ENCODE peak calls at places on chromosomes 12 and 14, in ten cellular contexts. D is tibial artery; B is cardiac fibroblast; Y is esophagus squamous epithelium; W is HepG2; S is CD4-positive, alpha-beta T cell; F is nephron progenitor cell; X is lower lobe of right lung; T is progenitor cell of endocrine pancreas; A is gastrocnemius medialis. N is an unnamed sample.

GRCh38 chr14:47665337-47666134 is 9.9 kb downstream of the MDGA2 start:
- DNase-seq in W (no peak), Y (no peak), A (no peak), D (no peak), B (no peak), F (no peak), T (no peak), S (no peak), X (no peak), N (no peak)

GRCh38 chr12:52395761-52396434 is 10.2 kb downstream of the KRT82 start:
- DNase-seq in X (no peak), F (peak), B (peak), S (no peak), A (no peak), T (peak), Y (no peak), W (peak), D (no peak), N (no peak)

GRCh38 chr12:96368233-96368632 is 32.0 kb downstream of the CDK17 start:
- DNase-seq in F (no peak), Y (no peak), S (no peak), D (peak), T (no peak), B (no peak), X (no peak), A (no peak), W (no peak), N (no peak)

GRCh38 chr12:57104292-57104910 is 6.8 kb downstream of the STAT6 start:
- DNase-seq in Y (no peak), A (no peak), T (no peak), W (no peak), F (no peak), S (no peak), B (no peak), X (no peak), D (no peak), N (no peak)

GRCh38 chr14:95314609-95315008 is 5.1 kb downstream of the CLMN start:
- DNase-seq in A (no peak), S (no peak), Y (no peak), B (peak), X (peak), W (no peak), T (no peak), F (no peak), D (peak), N (no peak)

GRCh38 chr14:106378191-106378590 is 851.8 kb downstream of the TMEM121 start:
- DNase-seq in B (no peak), Y (no peak), D (no peak), A (no peak), X (no peak), T (no peak), F (no peak), W (no peak), S (peak), N (no peak)

GRCh38 chr12:41917827-41918445 is 226.7 kb downstream of the GXYLT1 start:
- DNase-seq in D (no peak), B (no peak), X (no peak), T (no peak), S (no peak), Y (no peak), A (peak), F (no peak), W (no peak), N (no peak)

GRCh38 chr12:77893918-77894317 is 63.2 kb downstream of the NAV3 start:
- DNase-seq in F (no peak), B (peak), X (no peak), A (no peak), Y (no peak), W (peak), S (no peak), T (no peak), D (no peak), N (no peak)

GRCh38 chr14:52703225-52703624 is 3.8 kb upstream of the PSMC6 start:
- DNase-seq in B (peak), Y (no peak), S (no peak), F (no peak), D (no peak), T (no peak), X (no peak), W (no peak), A (no peak), N (no peak)

GRCh38 chr14:98900721-98901272 is 371.2 kb downstream of the BCL11B start:
- DNase-seq in W (no peak), T (no peak), D (no peak), F (no peak), X (no peak), A (no peak), Y (no peak), S (no peak), B (no peak), N (no peak)

GRCh38 chr14:36747411-36748184 is 85.9 kb downstream of the PAX9 start:
- DNase-seq in A (no peak), X (no peak), S (no peak), B (peak), T (no peak), W (peak), Y (no peak), F (no peak), D (no peak), N (no peak)

GRCh38 chr12:26767116-26767515 is 65.9 kb downstream of the ITPR2 start:
- DNase-seq in W (peak), D (no peak), S (no peak), X (no peak), A (no peak), B (no peak), F (no peak), T (no peak), Y (no peak), N (no peak)

GRCh38 chr12:114669501-114670256 is 14.3 kb downstream of the TBX3 start:
- DNase-seq in X (no peak), S (no peak), F (peak), D (no peak), T (no peak), Y (no peak), W (peak), A (no peak), B (peak), N (no peak)

GRCh38 chr14:72613196-72613974 is 280.5 kb downstream of the DPF3 start:
- DNase-seq in F (no peak), B (peak), S (no peak), D (peak), A (peak), X (no peak), T (peak), Y (no peak), W (no peak), N (peak)

GRCh38 chr12:12083688-12084087 is 12.9 kb downstream of the BCL2L14 start:
- DNase-seq in F (no peak), A (no peak), W (no peak), S (no peak), B (no peak), T (no peak), Y (no peak), D (no peak), X (no peak), N (no peak)

GRCh38 chr12:12086331-12086730 is 15.6 kb downstream of the BCL2L14 start:
- DNase-seq in Y (no peak), D (no peak), S (no peak), T (no peak), W (no peak), X (no peak), B (no peak), A (no peak), F (no peak), N (no peak)

GRCh38 chr12:12079291-12079690 is 8.6 kb downstream of the BCL2L14 start:
- DNase-seq in T (no peak), X (no peak), A (no peak), B (peak), W (no peak), D (no peak), S (no peak), F (no peak), Y (no peak), N (no peak)

GRCh38 chr12:12086975-12087692 is 16.4 kb downstream of the BCL2L14 start:
- DNase-seq in T (no peak), F (no peak), S (no peak), W (no peak), A (no peak), B (no peak), X (no peak), D (no peak), Y (no peak), N (no peak)

DNA sequence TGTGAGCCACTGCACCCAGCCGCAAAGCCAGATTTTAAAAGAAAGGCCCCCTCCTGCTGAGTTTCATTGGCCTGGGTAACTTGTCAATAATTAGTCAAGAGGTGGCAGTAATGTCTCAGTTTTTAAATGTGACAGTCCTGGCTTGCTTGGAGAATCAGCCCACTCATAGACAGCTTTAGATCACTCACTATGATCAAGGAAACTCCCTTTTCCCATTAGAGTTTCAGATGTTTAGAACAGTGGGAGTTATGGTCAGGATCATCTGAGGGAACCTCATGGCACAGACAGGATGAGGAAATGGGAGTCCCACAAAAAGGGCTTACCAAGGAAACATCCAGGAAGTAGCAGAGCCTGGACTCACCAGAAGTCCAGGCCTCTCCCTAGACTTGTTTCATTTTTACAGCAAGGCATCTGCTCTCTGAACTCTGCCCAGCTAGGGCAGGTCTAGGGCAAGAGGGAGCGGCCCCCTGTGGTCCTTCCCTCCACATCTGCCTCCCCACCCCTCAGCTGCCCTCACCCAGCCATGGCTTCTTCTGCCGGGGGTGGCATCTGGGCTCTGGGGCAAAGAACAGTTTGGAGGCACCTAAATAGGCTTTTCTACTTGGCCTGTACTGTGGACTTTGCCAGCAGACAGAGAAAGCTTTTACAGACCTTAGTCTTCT is 11.2 kb downstream of the BCL2L14 start:
- DNase-seq in A (no peak), T (no peak), W (peak), F (no peak), D (no peak), S (no peak), Y (no peak), B (peak), X (no peak), N (no peak)
- TF ChIP-seq CTCF in A (peak), T (no peak), W (peak), F (no peak), D (peak), S (no peak), Y (no peak), B (no peak), X (peak), N (no peak)

GRCh38 chr14:92122761-92123160 is 992 bp downstream of the CPSF2 start:
- DNase-seq in B (peak), S (no peak), A (no peak), Y (no peak), D (no peak), X (no peak), F (no peak), T (no peak), W (no peak), N (no peak)

GRCh38 chr14:92121207-92121669 is 268 bp downstream of the NDUFB1 start:
- DNase-seq in T (no peak), S (peak), W (peak), F (no peak), D (peak), X (peak), B (peak), A (peak), Y (no peak), N (peak)

GRCh38 chr14:92122351-92122677 is 545 bp downstream of the CPSF2 start:
- DNase-seq in S (no peak), Y (no peak), X (no peak), D (no peak), F (no peak), W (peak), B (peak), T (no peak), A (no peak), N (no peak)

GRCh38 chr14:92121670-92122350 is at the start of the genes CPSF2 and NDUFB1:
- DNase-seq in S (peak), X (peak), D (peak), A (peak), Y (peak), B (peak), F (peak), T (peak), W (peak), N (no peak)
- TF ChIP-seq CTCF in S (no peak), X (no peak), D (no peak), A (no peak), Y (no peak), B (no peak), F (no peak), T (no peak), W (no peak), N (no peak)

GRCh38 chr14:82070040-82070439 is 536.4 kb upstream of the SEL1L start:
- DNase-seq in X (no peak), B (no peak), F (no peak), Y (no peak), D (no peak), S (no peak), A (no peak), T (no peak), W (no peak), N (no peak)
- TF ChIP-seq CTCF in X (no peak), B (no peak), F (no peak), Y (no peak), D (no peak), S (no peak), A (no peak), T (no peak), W (no peak), N (no peak)

GRCh38 chr14:75142494-75142893 is 15.6 kb upstream of the NEK9 start:
- DNase-seq in F (no peak), W (no peak), D (no peak), S (no peak), Y (no peak), X (no peak), B (no peak), T (no peak), A (no peak), N (no peak)
- TF ChIP-seq CTCF in F (no peak), W (no peak), D (no peak), S (no peak), Y (no peak), X (no peak), B (no peak), T (no peak), A (no peak), N (no peak)

GRCh38 chr12:103161582-103161981 is 204.1 kb downstream of the ASCL1 start:
- DNase-seq in B (no peak), F (no peak), Y (no peak), S (no peak), W (no peak), A (no peak), D (no peak), T (no peak), X (no peak), N (no peak)

GRCh38 chr12:103160622-103161021 is 203.1 kb downstream of the ASCL1 start:
- DNase-seq in X (no peak), F (no peak), A (no peak), Y (no peak), S (no peak), D (no peak), W (no peak), B (no peak), T (no peak), N (no peak)
- TF ChIP-seq CTCF in X (no peak), F (no peak), A (no peak), Y (no peak), S (no peak), D (no peak), W (no peak), B (no peak), T (no peak), N (no peak)

GRCh38 chr12:120470150-120470817 is 736 bp upstream of the SRSF9 start:
- DNase-seq in D (no peak), Y (no peak), X (no peak), A (no peak), S (no peak), T (no peak), F (peak), B (peak), W (peak), N (no peak)

GRCh38 chr12:120468271-120468845 is 1.2 kb downstream of the SRSF9 start:
- DNase-seq in F (peak), D (peak), W (peak), B (peak), A (peak), T (peak), S (no peak), Y (no peak), X (peak), N (peak)

GRCh38 chr12:120467439-120467838 is 2.1 kb downstream of the SRSF9 start:
- DNase-seq in Y (no peak), W (no peak), D (no peak), S (no peak), F (no peak), A (no peak), T (no peak), X (no peak), B (no peak), N (no peak)

GRCh38 chr12:120469450-120470149 is at the start of gene SRSF9:
- DNase-seq in X (peak), A (peak), W (peak), Y (peak), F (peak), S (peak), T (peak), D (peak), B (peak), N (peak)

DNA sequence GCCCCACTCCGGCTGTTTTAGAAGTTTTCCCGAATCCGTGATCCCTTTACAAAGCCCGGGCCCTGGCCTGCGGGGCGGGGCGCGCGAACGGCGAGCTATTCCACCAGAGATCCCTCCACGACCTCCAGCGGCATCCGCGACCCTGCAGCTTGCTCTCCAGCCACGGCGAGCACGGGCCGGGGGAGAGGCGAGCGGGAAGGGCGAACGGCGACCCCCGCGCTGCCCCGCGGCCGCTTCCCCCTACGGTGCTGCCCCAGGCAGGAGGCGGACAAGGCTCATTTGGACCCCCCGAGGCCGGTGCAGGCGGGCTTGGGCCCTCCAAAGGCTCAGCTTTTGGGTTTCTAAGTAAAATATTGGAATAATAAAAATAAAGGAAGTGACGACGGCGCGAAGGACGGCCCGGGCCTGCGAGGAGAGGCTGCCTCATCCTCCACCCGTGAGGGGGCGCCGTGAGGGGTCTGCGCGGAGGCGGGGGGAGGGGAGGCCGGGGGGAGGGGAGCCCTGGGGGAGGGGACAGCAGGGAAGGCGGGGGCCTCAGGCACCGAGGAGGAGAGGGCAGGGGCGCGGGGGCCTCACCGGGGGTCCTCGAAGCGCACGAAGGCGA is 600 bp downstream of the SRSF9 start:
- DNase-seq in X (peak), S (no peak), F (peak), W (no peak), B (peak), Y (no peak), T (no peak), A (no peak), D (peak), N (peak)
- TF ChIP-seq CTCF in X (no peak), S (no peak), F (no peak), W (peak), B (no peak), Y (no peak), T (no peak), A (no peak), D (no peak), N (no peak)

N was measured in omental fat pad.